ENCODE peak calls at places on chromosomes 3 and 15, in seven cellular contexts. One of them, this sample, is unnamed.

GRCh38 chr3:102400142-102400541 is 34.7 kb upstream of the ZPLD1 start:
- DNase-seq in Peyer's patch: no peak
- DNase-seq in cardiac muscle cell: no peak
- DNase-seq in CD4-positive, alpha-beta memory T cell: no peak
- DNase-seq in body of pancreas: no peak
- DNase-seq in RWPE2: no peak
- DNase-seq in colonic mucosa: no peak
- DNase-seq in this sample: no peak

GRCh38 chr3:151093148-151093547 is 7.7 kb downstream of the MED12L start:
- DNase-seq in colonic mucosa: no peak
- DNase-seq in RWPE2: no peak
- DNase-seq in Peyer's patch: no peak
- DNase-seq in cardiac muscle cell: no peak
- DNase-seq in body of pancreas: no peak
- DNase-seq in CD4-positive, alpha-beta memory T cell: no peak
- DNase-seq in this sample: no peak

GRCh38 chr3:151268267-151269235 is 9.8 kb downstream of the P2RY14 start:
- DNase-seq in colonic mucosa: no peak
- DNase-seq in cardiac muscle cell: no peak
- DNase-seq in body of pancreas: no peak
- DNase-seq in Peyer's patch: no peak
- DNase-seq in RWPE2: no peak
- DNase-seq in CD4-positive, alpha-beta memory T cell: peak
- DNase-seq in this sample: no peak

GRCh38 chr3:107431048-107431297 is 53.7 kb downstream of the CCDC54 start:
- DNase-seq in colonic mucosa: no peak
- DNase-seq in CD4-positive, alpha-beta memory T cell: peak
- DNase-seq in body of pancreas: no peak
- DNase-seq in Peyer's patch: no peak
- DNase-seq in cardiac muscle cell: no peak
- DNase-seq in RWPE2: no peak
- DNase-seq in this sample: no peak

GRCh38 chr3:74789111-74789510 is 174.7 kb upstream of the CNTN3 start:
- DNase-seq in cardiac muscle cell: no peak
- DNase-seq in RWPE2: peak
- DNase-seq in CD4-positive, alpha-beta memory T cell: no peak
- DNase-seq in body of pancreas: peak
- DNase-seq in colonic mucosa: no peak
- DNase-seq in Peyer's patch: no peak
- DNase-seq in this sample: no peak

GRCh38 chr15:78335985-78336384 is 4.2 kb upstream of the CRABP1 start:
- DNase-seq in RWPE2: no peak
- DNase-seq in CD4-positive, alpha-beta memory T cell: no peak
- DNase-seq in colonic mucosa: no peak
- DNase-seq in body of pancreas: no peak
- DNase-seq in cardiac muscle cell: no peak
- DNase-seq in Peyer's patch: no peak
- DNase-seq in this sample: no peak

GRCh38 chr3:123346726-123347125 is 102.2 kb downstream of the ADCY5 start:
- DNase-seq in RWPE2: no peak
- DNase-seq in body of pancreas: no peak
- DNase-seq in Peyer's patch: peak
- DNase-seq in CD4-positive, alpha-beta memory T cell: no peak
- DNase-seq in colonic mucosa: no peak
- DNase-seq in cardiac muscle cell: peak
- DNase-seq in this sample: no peak

GRCh38 chr3:155846119-155846518 is 8.1 kb downstream of the SLC33A1 start:
- DNase-seq in RWPE2: no peak
- DNase-seq in CD4-positive, alpha-beta memory T cell: no peak
- DNase-seq in body of pancreas: no peak
- DNase-seq in cardiac muscle cell: peak
- DNase-seq in Peyer's patch: no peak
- DNase-seq in colonic mucosa: no peak
- DNase-seq in this sample: no peak

GRCh38 chr3:56547486-56547885 is 9.5 kb upstream of the CCDC66 start:
- DNase-seq in cardiac muscle cell: peak
- DNase-seq in Peyer's patch: no peak
- DNase-seq in CD4-positive, alpha-beta memory T cell: no peak
- DNase-seq in body of pancreas: no peak
- DNase-seq in RWPE2: no peak
- DNase-seq in colonic mucosa: no peak
- DNase-seq in this sample: no peak

GRCh38 chr15:33126559-33127290 is 67.8 kb downstream of the FMN1 start:
- DNase-seq in Peyer's patch: peak
- DNase-seq in body of pancreas: peak
- DNase-seq in colonic mucosa: peak
- DNase-seq in cardiac muscle cell: peak
- DNase-seq in CD4-positive, alpha-beta memory T cell: peak
- DNase-seq in RWPE2: peak
- DNase-seq in this sample: no peak

GRCh38 chr3:71051259-71051595 is 532.3 kb downstream of the FOXP1 start:
- DNase-seq in colonic mucosa: no peak
- DNase-seq in cardiac muscle cell: no peak
- DNase-seq in RWPE2: no peak
- DNase-seq in CD4-positive, alpha-beta memory T cell: no peak
- DNase-seq in Peyer's patch: no peak
- DNase-seq in body of pancreas: no peak
- DNase-seq in this sample: no peak

GRCh38 chr3:71051893-71052687 is 531.4 kb downstream of the FOXP1 start:
- DNase-seq in Peyer's patch: no peak
- DNase-seq in CD4-positive, alpha-beta memory T cell: no peak
- DNase-seq in RWPE2: no peak
- DNase-seq in body of pancreas: no peak
- DNase-seq in colonic mucosa: no peak
- DNase-seq in cardiac muscle cell: peak
- DNase-seq in this sample: no peak

GRCh38 chr3:71050521-71051258 is 532.8 kb downstream of the FOXP1 start:
- DNase-seq in cardiac muscle cell: peak
- DNase-seq in body of pancreas: no peak
- DNase-seq in Peyer's patch: no peak
- DNase-seq in colonic mucosa: no peak
- DNase-seq in CD4-positive, alpha-beta memory T cell: peak
- DNase-seq in RWPE2: no peak
- DNase-seq in this sample: no peak

GRCh38 chr3:71048948-71049347 is 534.6 kb downstream of the FOXP1 start:
- DNase-seq in cardiac muscle cell: no peak
- DNase-seq in Peyer's patch: no peak
- DNase-seq in RWPE2: no peak
- DNase-seq in colonic mucosa: peak
- DNase-seq in CD4-positive, alpha-beta memory T cell: no peak
- DNase-seq in body of pancreas: no peak
- DNase-seq in this sample: no peak

GRCh38 chr3:71050133-71050520 is 533.4 kb downstream of the FOXP1 start:
- DNase-seq in Peyer's patch: no peak
- DNase-seq in body of pancreas: no peak
- DNase-seq in cardiac muscle cell: peak
- DNase-seq in RWPE2: no peak
- DNase-seq in colonic mucosa: no peak
- DNase-seq in CD4-positive, alpha-beta memory T cell: no peak
- DNase-seq in this sample: no peak
- H3K4me3 ChIP-seq in Peyer's patch: no peak
- H3K4me3 ChIP-seq in body of pancreas: no peak
- H3K4me3 ChIP-seq in cardiac muscle cell: no peak
- H3K4me3 ChIP-seq in RWPE2: no peak
- H3K4me3 ChIP-seq in colonic mucosa: no peak
- H3K4me3 ChIP-seq in CD4-positive, alpha-beta memory T cell: no peak
- H3K4me3 ChIP-seq in this sample: no peak

GRCh38 chr3:158728851-158729250 is 3.4 kb downstream of the RARRES1 start:
- DNase-seq in colonic mucosa: no peak
- DNase-seq in CD4-positive, alpha-beta memory T cell: no peak
- DNase-seq in body of pancreas: no peak
- DNase-seq in cardiac muscle cell: no peak
- DNase-seq in Peyer's patch: no peak
- DNase-seq in RWPE2: no peak
- DNase-seq in this sample: no peak

GRCh38 chr3:158731525-158731924 is 732 bp downstream of the RARRES1 start:
- DNase-seq in RWPE2: no peak
- DNase-seq in Peyer's patch: no peak
- DNase-seq in colonic mucosa: no peak
- DNase-seq in cardiac muscle cell: no peak
- DNase-seq in CD4-positive, alpha-beta memory T cell: no peak
- DNase-seq in body of pancreas: no peak
- DNase-seq in this sample: no peak

GRCh38 chr3:158735296-158736033 is 3.2 kb upstream of the RARRES1 start:
- DNase-seq in Peyer's patch: no peak
- DNase-seq in colonic mucosa: no peak
- DNase-seq in cardiac muscle cell: no peak
- DNase-seq in body of pancreas: no peak
- DNase-seq in RWPE2: no peak
- DNase-seq in CD4-positive, alpha-beta memory T cell: no peak
- DNase-seq in this sample: no peak

GRCh38 chr3:158732856-158733200 is 571 bp upstream of the RARRES1 start:
- DNase-seq in body of pancreas: no peak
- DNase-seq in colonic mucosa: no peak
- DNase-seq in cardiac muscle cell: no peak
- DNase-seq in Peyer's patch: no peak
- DNase-seq in CD4-positive, alpha-beta memory T cell: no peak
- DNase-seq in RWPE2: no peak
- DNase-seq in this sample: no peak

GRCh38 chr3:158731938-158732855 is at the start of gene RARRES1:
- DNase-seq in body of pancreas: peak
- DNase-seq in CD4-positive, alpha-beta memory T cell: no peak
- DNase-seq in colonic mucosa: peak
- DNase-seq in RWPE2: no peak
- DNase-seq in Peyer's patch: peak
- DNase-seq in cardiac muscle cell: peak
- DNase-seq in this sample: no peak
- H3K27ac ChIP-seq in body of pancreas: no peak
- H3K27ac ChIP-seq in CD4-positive, alpha-beta memory T cell: no peak
- H3K27ac ChIP-seq in colonic mucosa: peak
- H3K27ac ChIP-seq in RWPE2: no peak
- H3K27ac ChIP-seq in Peyer's patch: peak
- H3K27ac ChIP-seq in cardiac muscle cell: no peak
- H3K27ac ChIP-seq in this sample: no peak

DNA sequence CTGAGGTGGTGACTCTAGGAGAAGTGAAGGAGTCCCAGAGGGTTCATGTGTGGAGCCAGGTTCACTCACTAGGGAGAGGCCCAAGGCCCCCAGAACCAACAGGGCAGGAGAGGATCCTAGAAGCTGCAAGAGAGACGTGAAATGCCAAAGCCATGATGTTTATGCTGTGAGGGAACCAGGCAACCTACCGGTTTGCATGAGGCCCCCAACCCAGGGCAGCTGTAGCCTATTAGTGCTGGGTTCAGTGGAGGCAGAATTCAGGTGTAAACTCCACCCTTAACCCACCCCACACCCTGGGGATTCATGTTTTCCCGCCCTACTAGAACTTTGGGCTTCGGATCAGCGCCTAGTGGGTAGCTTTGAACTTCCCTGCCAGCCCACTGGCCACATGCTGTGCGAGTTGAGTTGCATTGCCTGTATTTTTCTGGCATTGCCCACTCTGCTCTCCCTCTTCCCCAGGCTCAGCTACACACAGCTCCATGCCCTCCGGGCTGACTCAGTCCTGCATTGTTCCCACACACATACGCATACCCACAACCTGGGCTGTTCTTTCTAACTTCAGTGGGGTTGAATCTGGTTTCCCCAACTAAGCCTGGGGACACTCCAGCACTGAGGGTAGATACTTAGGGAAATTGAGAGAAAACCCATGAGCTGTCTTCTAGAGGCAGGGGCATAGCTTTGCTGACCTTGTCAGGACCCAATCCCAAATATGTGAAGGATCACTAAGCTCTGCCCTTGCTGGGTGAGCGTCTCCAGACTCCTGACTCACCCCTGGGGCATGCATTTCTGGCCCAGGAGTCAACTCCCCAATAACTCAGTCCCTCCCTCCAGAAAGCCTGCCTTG is 2.0 kb upstream of the ZBTB47 start:
- DNase-seq in Peyer's patch: no peak
- DNase-seq in cardiac muscle cell: peak
- DNase-seq in RWPE2: no peak
- DNase-seq in body of pancreas: no peak
- DNase-seq in colonic mucosa: no peak
- DNase-seq in CD4-positive, alpha-beta memory T cell: no peak
- DNase-seq in this sample: no peak
- H3K4me3 ChIP-seq in Peyer's patch: no peak
- H3K4me3 ChIP-seq in cardiac muscle cell: no peak
- H3K4me3 ChIP-seq in RWPE2: no peak
- H3K4me3 ChIP-seq in body of pancreas: no peak
- H3K4me3 ChIP-seq in colonic mucosa: no peak
- H3K4me3 ChIP-seq in CD4-positive, alpha-beta memory T cell: no peak
- H3K4me3 ChIP-seq in this sample: no peak

DNA sequence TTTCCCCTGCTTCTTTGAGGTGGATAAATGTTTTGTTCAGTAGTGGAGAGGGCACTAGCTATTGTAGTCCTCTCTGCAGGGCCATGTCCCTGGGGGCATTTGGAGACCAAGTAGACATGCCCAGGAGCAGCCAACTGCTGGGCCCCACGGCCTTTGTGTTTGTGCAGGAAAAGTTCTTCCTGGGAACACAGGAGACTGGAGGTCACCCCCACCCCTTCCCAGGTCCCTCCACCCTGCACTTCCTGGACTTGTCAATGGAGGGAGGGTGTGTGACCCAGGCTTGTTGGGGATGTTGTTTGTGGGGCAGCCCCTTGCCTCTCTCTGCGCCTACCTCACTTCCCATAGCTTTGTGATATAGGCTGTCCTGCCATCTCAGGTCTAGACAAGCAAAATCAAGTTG is 317.0 kb upstream of the LRRFIP2 start:
- DNase-seq in Peyer's patch: no peak
- DNase-seq in RWPE2: no peak
- DNase-seq in cardiac muscle cell: no peak
- DNase-seq in colonic mucosa: no peak
- DNase-seq in body of pancreas: no peak
- DNase-seq in CD4-positive, alpha-beta memory T cell: no peak
- DNase-seq in this sample: no peak
- H3K27ac ChIP-seq in Peyer's patch: no peak
- H3K27ac ChIP-seq in RWPE2: no peak
- H3K27ac ChIP-seq in cardiac muscle cell: no peak
- H3K27ac ChIP-seq in colonic mucosa: no peak
- H3K27ac ChIP-seq in body of pancreas: no peak
- H3K27ac ChIP-seq in CD4-positive, alpha-beta memory T cell: no peak
- H3K27ac ChIP-seq in this sample: no peak

DNA sequence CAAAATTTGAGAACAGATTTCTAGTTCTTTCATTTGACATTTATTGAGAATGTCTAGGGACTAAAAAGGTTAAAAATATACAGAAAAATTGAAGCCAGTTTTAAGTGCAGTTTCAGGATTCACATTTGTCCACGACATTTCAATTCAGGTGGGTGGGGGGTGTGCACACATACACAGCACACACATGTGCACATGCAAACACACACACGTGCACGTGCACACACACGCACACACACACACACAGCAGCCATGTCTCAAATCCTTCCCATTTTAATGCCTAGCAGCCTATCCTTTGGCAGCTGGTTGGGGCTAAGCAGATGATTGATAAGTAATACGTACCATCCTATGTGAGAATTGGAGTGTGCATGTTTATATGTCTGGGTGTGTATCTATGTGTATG is 238.3 kb upstream of the TRIM42 start:
- DNase-seq in cardiac muscle cell: no peak
- DNase-seq in Peyer's patch: no peak
- DNase-seq in RWPE2: no peak
- DNase-seq in colonic mucosa: no peak
- DNase-seq in CD4-positive, alpha-beta memory T cell: no peak
- DNase-seq in body of pancreas: no peak
- DNase-seq in this sample: no peak
- H3K4me3 ChIP-seq in cardiac muscle cell: no peak
- H3K4me3 ChIP-seq in Peyer's patch: no peak
- H3K4me3 ChIP-seq in RWPE2: no peak
- H3K4me3 ChIP-seq in colonic mucosa: no peak
- H3K4me3 ChIP-seq in CD4-positive, alpha-beta memory T cell: no peak
- H3K4me3 ChIP-seq in body of pancreas: no peak
- H3K4me3 ChIP-seq in this sample: no peak

GRCh38 chr3:45527727-45528126 is 66.8 kb upstream of the LIMD1 start:
- DNase-seq in colonic mucosa: no peak
- DNase-seq in RWPE2: no peak
- DNase-seq in cardiac muscle cell: no peak
- DNase-seq in Peyer's patch: no peak
- DNase-seq in body of pancreas: no peak
- DNase-seq in CD4-positive, alpha-beta memory T cell: no peak
- DNase-seq in this sample: no peak
- H3K27ac ChIP-seq in colonic mucosa: no peak
- H3K27ac ChIP-seq in RWPE2: peak
- H3K27ac ChIP-seq in cardiac muscle cell: no peak
- H3K27ac ChIP-seq in Peyer's patch: no peak
- H3K27ac ChIP-seq in body of pancreas: no peak
- H3K27ac ChIP-seq in CD4-positive, alpha-beta memory T cell: no peak
- H3K27ac ChIP-seq in this sample: no peak